ENCODE peak calls at places on chromosomes 2 and 18, in seven cellular contexts. One of them, this sample, is unnamed.

GRCh38 chr2:99648115-99648850 is 158.5 kb upstream of the REV1 start:
- DNase-seq in stimulated activated CD8-positive, alpha-beta memory T cell treated with anti-CD3 and anti-CD28 coated beads, Interleukin-4, amount 100 ng/mL, for 4 hours: no peak
- DNase-seq in colonic mucosa: no peak
- DNase-seq in iris pigment epithelial cell: no peak
- DNase-seq in KG1: no peak
- DNase-seq in glomerular endothelial cell: no peak
- DNase-seq in cerebellar cortex: peak
- DNase-seq in this sample: no peak

GRCh38 chr18:46723856-46724415 is 32.9 kb downstream of the ST8SIA5 start:
- DNase-seq in stimulated activated CD8-positive, alpha-beta memory T cell treated with anti-CD3 and anti-CD28 coated beads, Interleukin-4, amount 100 ng/mL, for 4 hours: no peak
- DNase-seq in colonic mucosa: no peak
- DNase-seq in iris pigment epithelial cell: no peak
- DNase-seq in KG1: no peak
- DNase-seq in glomerular endothelial cell: no peak
- DNase-seq in cerebellar cortex: peak
- DNase-seq in this sample: no peak

GRCh38 chr2:28981620-28982371 is 698 bp downstream of the TOGARAM2 start:
- DNase-seq in stimulated activated CD8-positive, alpha-beta memory T cell treated with anti-CD3 and anti-CD28 coated beads, Interleukin-4, amount 100 ng/mL, for 4 hours: no peak
- DNase-seq in colonic mucosa: no peak
- DNase-seq in iris pigment epithelial cell: no peak
- DNase-seq in KG1: no peak
- DNase-seq in glomerular endothelial cell: no peak
- DNase-seq in cerebellar cortex: no peak
- DNase-seq in this sample: no peak

GRCh38 chr2:54895735-54896134 is 154.5 kb downstream of the RTN4 start:
- DNase-seq in stimulated activated CD8-positive, alpha-beta memory T cell treated with anti-CD3 and anti-CD28 coated beads, Interleukin-4, amount 100 ng/mL, for 4 hours: no peak
- DNase-seq in colonic mucosa: no peak
- DNase-seq in iris pigment epithelial cell: peak
- DNase-seq in KG1: no peak
- DNase-seq in glomerular endothelial cell: no peak
- DNase-seq in cerebellar cortex: no peak
- DNase-seq in this sample: no peak

GRCh38 chr2:86216577-86217555 is 17.6 kb downstream of the MRPL35 start:
- DNase-seq in stimulated activated CD8-positive, alpha-beta memory T cell treated with anti-CD3 and anti-CD28 coated beads, Interleukin-4, amount 100 ng/mL, for 4 hours: no peak
- DNase-seq in colonic mucosa: no peak
- DNase-seq in iris pigment epithelial cell: no peak
- DNase-seq in KG1: no peak
- DNase-seq in glomerular endothelial cell: no peak
- DNase-seq in cerebellar cortex: no peak
- DNase-seq in this sample: no peak

GRCh38 chr2:206462240-206462854 is 19.0 kb downstream of the ADAM23 start:
- DNase-seq in stimulated activated CD8-positive, alpha-beta memory T cell treated with anti-CD3 and anti-CD28 coated beads, Interleukin-4, amount 100 ng/mL, for 4 hours: no peak
- DNase-seq in colonic mucosa: no peak
- DNase-seq in iris pigment epithelial cell: no peak
- DNase-seq in KG1: no peak
- DNase-seq in glomerular endothelial cell: no peak
- DNase-seq in cerebellar cortex: no peak
- DNase-seq in this sample: no peak

GRCh38 chr2:96142217-96143113 is 2.8 kb downstream of the DUSP2 start:
- DNase-seq in stimulated activated CD8-positive, alpha-beta memory T cell treated with anti-CD3 and anti-CD28 coated beads, Interleukin-4, amount 100 ng/mL, for 4 hours: peak
- DNase-seq in colonic mucosa: no peak
- DNase-seq in iris pigment epithelial cell: no peak
- DNase-seq in KG1: no peak
- DNase-seq in glomerular endothelial cell: no peak
- DNase-seq in cerebellar cortex: no peak
- DNase-seq in this sample: no peak

GRCh38 chr2:7286120-7286519 is 368.9 kb downstream of the RNF144A start:
- DNase-seq in stimulated activated CD8-positive, alpha-beta memory T cell treated with anti-CD3 and anti-CD28 coated beads, Interleukin-4, amount 100 ng/mL, for 4 hours: no peak
- DNase-seq in colonic mucosa: no peak
- DNase-seq in iris pigment epithelial cell: no peak
- DNase-seq in KG1: no peak
- DNase-seq in glomerular endothelial cell: no peak
- DNase-seq in cerebellar cortex: no peak
- DNase-seq in this sample: no peak

GRCh38 chr18:23619388-23619873 is 33.1 kb upstream of the NPC1 start:
- DNase-seq in stimulated activated CD8-positive, alpha-beta memory T cell treated with anti-CD3 and anti-CD28 coated beads, Interleukin-4, amount 100 ng/mL, for 4 hours: no peak
- DNase-seq in colonic mucosa: no peak
- DNase-seq in iris pigment epithelial cell: peak
- DNase-seq in KG1: peak
- DNase-seq in glomerular endothelial cell: no peak
- DNase-seq in cerebellar cortex: no peak
- DNase-seq in this sample: no peak

GRCh38 chr2:241558532-241559488 is at the start of gene BOK:
- DNase-seq in stimulated activated CD8-positive, alpha-beta memory T cell treated with anti-CD3 and anti-CD28 coated beads, Interleukin-4, amount 100 ng/mL, for 4 hours: no peak
- DNase-seq in colonic mucosa: peak
- DNase-seq in iris pigment epithelial cell: peak
- DNase-seq in KG1: no peak
- DNase-seq in glomerular endothelial cell: no peak
- DNase-seq in cerebellar cortex: peak
- DNase-seq in this sample: no peak

GRCh38 chr2:129400825-129401224 is 578.6 kb upstream of the RAB6C start:
- DNase-seq in stimulated activated CD8-positive, alpha-beta memory T cell treated with anti-CD3 and anti-CD28 coated beads, Interleukin-4, amount 100 ng/mL, for 4 hours: no peak
- DNase-seq in colonic mucosa: no peak
- DNase-seq in iris pigment epithelial cell: no peak
- DNase-seq in KG1: no peak
- DNase-seq in glomerular endothelial cell: no peak
- DNase-seq in cerebellar cortex: peak
- DNase-seq in this sample: no peak

GRCh38 chr2:69012310-69013122 is 463 bp upstream of the ANTXR1 start:
- DNase-seq in stimulated activated CD8-positive, alpha-beta memory T cell treated with anti-CD3 and anti-CD28 coated beads, Interleukin-4, amount 100 ng/mL, for 4 hours: no peak
- DNase-seq in colonic mucosa: peak
- DNase-seq in iris pigment epithelial cell: peak
- DNase-seq in KG1: peak
- DNase-seq in glomerular endothelial cell: no peak
- DNase-seq in cerebellar cortex: peak
- DNase-seq in this sample: no peak

GRCh38 chr2:183541766-183542165 is 417.5 kb downstream of the NUP35 start:
- DNase-seq in stimulated activated CD8-positive, alpha-beta memory T cell treated with anti-CD3 and anti-CD28 coated beads, Interleukin-4, amount 100 ng/mL, for 4 hours: no peak
- DNase-seq in colonic mucosa: peak
- DNase-seq in iris pigment epithelial cell: peak
- DNase-seq in KG1: no peak
- DNase-seq in glomerular endothelial cell: no peak
- DNase-seq in cerebellar cortex: no peak
- DNase-seq in this sample: no peak

GRCh38 chr2:47389692-47390091 is 13.3 kb upstream of the MSH2 start:
- DNase-seq in stimulated activated CD8-positive, alpha-beta memory T cell treated with anti-CD3 and anti-CD28 coated beads, Interleukin-4, amount 100 ng/mL, for 4 hours: no peak
- DNase-seq in colonic mucosa: no peak
- DNase-seq in iris pigment epithelial cell: no peak
- DNase-seq in KG1: no peak
- DNase-seq in glomerular endothelial cell: no peak
- DNase-seq in cerebellar cortex: no peak
- DNase-seq in this sample: no peak

GRCh38 chr18:26190506-26190905 is 35.7 kb upstream of the TAF4B start:
- DNase-seq in stimulated activated CD8-positive, alpha-beta memory T cell treated with anti-CD3 and anti-CD28 coated beads, Interleukin-4, amount 100 ng/mL, for 4 hours: no peak
- DNase-seq in colonic mucosa: no peak
- DNase-seq in iris pigment epithelial cell: no peak
- DNase-seq in KG1: no peak
- DNase-seq in glomerular endothelial cell: no peak
- DNase-seq in cerebellar cortex: no peak
- DNase-seq in this sample: no peak

GRCh38 chr2:172551266-172551665 is 4.6 kb upstream of the PDK1 start:
- DNase-seq in stimulated activated CD8-positive, alpha-beta memory T cell treated with anti-CD3 and anti-CD28 coated beads, Interleukin-4, amount 100 ng/mL, for 4 hours: no peak
- DNase-seq in colonic mucosa: no peak
- DNase-seq in iris pigment epithelial cell: peak
- DNase-seq in KG1: no peak
- DNase-seq in glomerular endothelial cell: no peak
- DNase-seq in cerebellar cortex: no peak
- DNase-seq in this sample: no peak

This sample was measured in esophagus squamous epithelium.